ENCODE peak calls at places on chromosome 9, in six cellular contexts. X is Ammon's horn; S is AG04450; A is stimulated activated CD4-positive, alpha-beta T cell treated with anti-CD3 and anti-CD28 coated beads, Interleukin-1b, Interleukin-23, amount 100 ng/mL, for 24 hours; K is keratinocyte; U is activated T-helper 1 cell treated with Interleukin-2 at 50 U/mL for 16 hours. O is an unnamed sample.

GRCh38 chr9:5113523-5113922 is 71.9 kb downstream of the INSL6 start:
- DNase-seq in X (no peak), S (no peak), A (no peak), K (no peak), U (no peak), O (no peak)

GRCh38 chr9:2420488-2421056 is 201.0 kb upstream of the VLDLR start:
- DNase-seq in X (no peak), S (no peak), A (no peak), K (no peak), U (no peak), O (no peak)

GRCh38 chr9:36436909-36437308 is 36.8 kb upstream of the RNF38 start:
- DNase-seq in X (peak), S (no peak), A (no peak), K (no peak), U (no peak), O (no peak)

GRCh38 chr9:9585920-9586319 is 1026.9 kb downstream of the PTPRD start:
- DNase-seq in X (no peak), S (no peak), A (no peak), K (no peak), U (no peak), O (no peak)

GRCh38 chr9:108784998-108785397 is 70.8 kb downstream of the ACTL7B start:
- DNase-seq in X (no peak), S (no peak), A (no peak), K (no peak), U (no peak), O (no peak)

GRCh38 chr9:133248722-133249295 is 26.2 kb downstream of the ABO start:
- DNase-seq in X (no peak), S (no peak), A (no peak), K (no peak), U (no peak), O (no peak)

GRCh38 chr9:33778700-33779351 is 16.5 kb upstream of the PRSS3 start:
- DNase-seq in X (peak), S (no peak), A (peak), K (no peak), U (peak), O (peak)

GRCh38 chr9:136036050-136036449 is 59.0 kb downstream of the NACC2 start:
- DNase-seq in X (no peak), S (no peak), A (no peak), K (no peak), U (no peak), O (no peak)

GRCh38 chr9:134231330-134231745 is 67.0 kb upstream of the RNU6ATAC start:
- DNase-seq in X (no peak), S (no peak), A (no peak), K (no peak), U (no peak), O (no peak)

GRCh38 chr9:33192493-33193245 is 25.5 kb upstream of the B4GALT1 start:
- DNase-seq in X (no peak), S (no peak), A (no peak), K (no peak), U (no peak), O (no peak)